ENCODE peak calls at places on chromosomes 13 and 19, in eight cellular contexts. F is skeletal muscle cell; D is frontal cortex; Q is right lobe of liver; N is GM12891; J is AG04450; T is stimulated activated naive B cell treated with anti-CD40 and anti-IgM and Interleukin-4, amounts not matched to agents 10 μg/mL and 1 μg/mL and 100 μg/mL, for 72 hours; A is thoracic aorta. S is an unnamed sample.

GRCh38 chr13:108895220-108895704 is 265.9 kb downstream of the MYO16 start:
- DNase-seq in J (no peak), D (no peak), A (no peak), T (no peak), N (no peak), Q (no peak), F (no peak), S (no peak)

GRCh38 chr13:97492684-97493371 is 58.9 kb downstream of the RAP2A start:
- DNase-seq in D (no peak), T (no peak), Q (no peak), F (no peak), J (no peak), N (no peak), A (no peak), S (no peak)

GRCh38 chr13:60969659-60970058 is 446.0 kb downstream of the PCDH20 start:
- DNase-seq in N (no peak), J (no peak), T (no peak), F (no peak), Q (no peak), D (no peak), A (no peak), S (no peak)

GRCh38 chr13:73138967-73139491 is 80.2 kb downstream of the KLF5 start:
- DNase-seq in F (no peak), Q (no peak), T (no peak), N (no peak), A (no peak), J (no peak), D (no peak), S (no peak)

GRCh38 chr13:95099541-95099940 is 201.7 kb downstream of the ABCC4 start:
- DNase-seq in J (no peak), N (no peak), F (peak; percentile 72), Q (no peak), T (no peak), D (no peak), A (no peak), S (no peak)

GRCh38 chr19:17333611-17334413 is 843 bp downstream of the ANO8 start:
- DNase-seq in N (peak; percentile 79), J (peak; percentile 33), T (peak; percentile 52), D (peak; percentile 60), Q (no peak), A (no peak), F (no peak), S (no peak)

GRCh38 chr19:39557791-39558622 is 18.0 kb upstream of the EID2 start:
- DNase-seq in A (no peak), Q (no peak), J (no peak), D (no peak), T (no peak), N (no peak), F (no peak), S (no peak)

GRCh38 chr13:113786262-113786841 is 27.3 kb downstream of the TMEM255B start:
- DNase-seq in N (no peak), F (peak; percentile 13), Q (no peak), D (no peak), J (peak; percentile 29), T (no peak), A (no peak), S (no peak)

GRCh38 chr19:38388310-38389100 is at the start of gene SPRED3:
- DNase-seq in Q (no peak), N (no peak), F (no peak), J (no peak), A (no peak), D (peak; percentile 75), T (no peak), S (no peak)

GRCh38 chr13:70622785-70623184 is 514.5 kb upstream of the KLHL1 start:
- DNase-seq in Q (no peak), T (no peak), J (no peak), D (no peak), F (no peak), N (no peak), A (no peak), S (no peak)

GRCh38 chr19:30439271-30439750 is 67.1 kb downstream of the ZNF536 start:
- DNase-seq in J (no peak), A (no peak), D (peak; percentile 35), F (no peak), N (no peak), T (no peak), Q (no peak), S (no peak)

GRCh38 chr13:77351326-77351725 is 24.4 kb upstream of the MYCBP2 start:
- DNase-seq in D (no peak), F (no peak), A (no peak), Q (no peak), J (no peak), T (no peak), N (no peak), S (no peak)

GRCh38 chr13:93249259-93249917 is 22.8 kb downstream of the GPC6 start:
- DNase-seq in T (no peak), A (no peak), F (no peak), Q (no peak), D (no peak), J (peak; percentile 69), N (no peak), S (no peak)

GRCh38 chr19:32407004-32407992 is 1.7 kb downstream of the DPY19L3 start:
- DNase-seq in D (peak; percentile 44), N (no peak), Q (no peak), F (peak; percentile 45), T (no peak), A (no peak), J (no peak), S (no peak)

S was measured in ascending aorta.